ENCODE peak calls at places on chromosomes 13 and 19, in five cellular contexts. L is nucleus accumbens; V is uterus; H is H9; W is activated CD8-positive, alpha-beta memory T cell treated with anti-CD3 and anti-CD28 coated beads, Interleukin-2, amount 50 U/mL, for 48 hours. U is an unnamed sample.
A peak's percentile ranks its signal among the peaks of the same experiment; 100 is the strongest.

GRCh38 chr13:97932006-97932405 is 21.5 kb upstream of the IPO5 start:
- DNase-seq in L (no peak), V (no peak), H (no peak), W (no peak), U (no peak)

GRCh38 chr13:21033224-21033855 is 28.0 kb downstream of the LATS2 start:
- DNase-seq in L (no peak), V (no peak), H (no peak), W (no peak), U (no peak)

GRCh38 chr19:8311461-8312260 is 3.5 kb upstream of the CD320 start:
- DNase-seq in L (no peak), V (no peak), H (no peak), W (no peak), U (peak; percentile 47)

GRCh38 chr13:45119469-45119989 is 781 bp upstream of the GTF2F2 start:
- DNase-seq in L (no peak), V (no peak), H (no peak), W (peak; percentile 64), U (no peak)

GRCh38 chr19:54188224-54188871 is 1.0 kb downstream of the MBOAT7 start:
- DNase-seq in L (no peak), V (no peak), H (peak; percentile 34), W (peak; percentile 73), U (no peak)

GRCh38 chr13:41017153-41017552 is 2.0 kb downstream of the ELF1 start:
- DNase-seq in L (no peak), V (no peak), H (no peak), W (no peak), U (no peak)

GRCh38 chr13:70339738-70340137 is 231.5 kb upstream of the KLHL1 start:
- DNase-seq in L (no peak), V (no peak), H (peak; percentile 58), W (no peak), U (no peak)

GRCh38 chr13:40120781-40121180 is 465.3 kb downstream of the COG6 start:
- DNase-seq in L (no peak), V (no peak), H (no peak), W (no peak), U (no peak)

GRCh38 chr13:44816701-44817684 is 172.3 kb downstream of the NUFIP1 start:
- DNase-seq in L (no peak), V (no peak), H (no peak), W (no peak), U (no peak)

GRCh38 chr13:32881074-32881791 is 135.0 kb upstream of the KL start:
- DNase-seq in L (no peak), V (peak; percentile 66), H (no peak), W (no peak), U (no peak)

GRCh38 chr19:5046339-5047039 is 77.6 kb downstream of the KDM4B start:
- DNase-seq in L (no peak), V (no peak), H (no peak), W (no peak), U (no peak)

GRCh38 chr19:47228168-47228936 is 2.6 kb downstream of the BBC3 start:
- DNase-seq in L (no peak), V (peak; percentile 61), H (peak; percentile 73), W (peak; percentile 75), U (peak; percentile 52)

GRCh38 chr13:98144501-98145350 is 1.8 kb downstream of the FARP1 start:
- DNase-seq in L (no peak), V (no peak), H (peak; percentile 41), W (no peak), U (no peak)